ENCODE peak calls at places on chromosomes 4 and X, in ten cellular contexts. U is HepG2, I is GM23248, Y is K562, G is neural progenitor cell, R is tibial nerve, X is lower leg skin, H is PC-3, F is HCT116, E is mammary epithelial cell. V is an unnamed sample.

GRCh38 chr4:47031011-47031678 is at the start of gene GABRB1:
- DNase-seq in U (no peak), I (peak), Y (peak), G (peak), R (no peak), X (no peak), H (no peak), F (no peak), E (peak), V (peak)

GRCh38 chr4:8504279-8505007 is 63.9 kb downstream of the TRMT44 start:
- DNase-seq in U (peak), I (no peak), Y (no peak), G (no peak), R (no peak), X (no peak), H (peak), F (no peak), E (no peak), V (peak)

GRCh38 chr4:60822986-60823385 is 377.1 kb upstream of the ADGRL3 start:
- DNase-seq in U (no peak), I (no peak), Y (no peak), G (no peak), R (no peak), X (no peak), H (no peak), F (no peak), E (no peak), V (no peak)

GRCh38 chrX:68945603-68946228 is 116.9 kb downstream of the EFNB1 start:
- DNase-seq in U (no peak), I (peak), Y (peak), G (no peak), R (no peak), X (no peak), H (peak), F (no peak), E (no peak), V (peak)

GRCh38 chrX:3461824-3462508 is 115.5 kb upstream of the MXRA5 start:
- DNase-seq in U (no peak), I (peak), Y (no peak), G (no peak), R (no peak), X (no peak), H (no peak), F (no peak), E (no peak), V (no peak)

GRCh38 chr4:41359069-41359769 is 102.5 kb downstream of the UCHL1 start:
- DNase-seq in U (no peak), I (no peak), Y (no peak), G (peak), R (no peak), X (no peak), H (no peak), F (no peak), E (no peak), V (peak)

GRCh38 chr4:107034982-107035710 is 967 bp downstream of the DKK2 start:
- DNase-seq in U (no peak), I (peak), Y (no peak), G (peak), R (peak), X (peak), H (no peak), F (no peak), E (no peak), V (peak)

GRCh38 chrX:11509786-11510185 is 155.9 kb downstream of the ARHGAP6 start:
- DNase-seq in U (no peak), I (no peak), Y (no peak), G (no peak), R (no peak), X (no peak), H (peak), F (no peak), E (no peak), V (no peak)

GRCh38 chr4:1611501-1611870 is 72.6 kb downstream of the FAM53A start:
- DNase-seq in U (no peak), I (no peak), Y (no peak), G (no peak), R (no peak), X (no peak), H (no peak), F (no peak), E (no peak), V (peak)

GRCh38 chrX:3345281-3346081 is 971 bp downstream of the MXRA5 start:
- DNase-seq in U (no peak), I (peak), Y (no peak), G (peak), R (no peak), X (peak), H (no peak), F (no peak), E (peak), V (no peak)

GRCh38 chr4:147837435-147837834 is 105.5 kb downstream of the ARHGAP10 start:
- DNase-seq in U (peak), I (peak), Y (no peak), G (peak), R (no peak), X (no peak), H (peak), F (no peak), E (no peak), V (peak)

GRCh38 chrX:121179972-121180371 is 132.6 kb downstream of the GLUD2 start:
- DNase-seq in U (no peak), I (no peak), Y (no peak), G (no peak), R (no peak), X (no peak), H (no peak), F (no peak), E (no peak), V (no peak)

GRCh38 chrX:115023139-115023538 is 5.7 kb upstream of the IL13RA2 start:
- DNase-seq in U (no peak), I (peak), Y (no peak), G (no peak), R (no peak), X (no peak), H (peak), F (peak), E (peak), V (peak)

GRCh38 chr4:109702950-109703663 is at the start of gene CASP6:
- DNase-seq in U (peak), I (peak), Y (peak), G (peak), R (peak), X (peak), H (peak), F (peak), E (peak), V (peak)

GRCh38 chr4:109708990-109709389 is 5.7 kb upstream of the CASP6 start:
- DNase-seq in U (no peak), I (no peak), Y (no peak), G (no peak), R (no peak), X (no peak), H (no peak), F (no peak), E (no peak), V (no peak)

GRCh38 chr4:109703664-109704351 is 563 bp upstream of the CASP6 start:
- DNase-seq in U (no peak), I (peak), Y (no peak), G (no peak), R (no peak), X (no peak), H (peak), F (no peak), E (no peak), V (no peak)

DNA sequence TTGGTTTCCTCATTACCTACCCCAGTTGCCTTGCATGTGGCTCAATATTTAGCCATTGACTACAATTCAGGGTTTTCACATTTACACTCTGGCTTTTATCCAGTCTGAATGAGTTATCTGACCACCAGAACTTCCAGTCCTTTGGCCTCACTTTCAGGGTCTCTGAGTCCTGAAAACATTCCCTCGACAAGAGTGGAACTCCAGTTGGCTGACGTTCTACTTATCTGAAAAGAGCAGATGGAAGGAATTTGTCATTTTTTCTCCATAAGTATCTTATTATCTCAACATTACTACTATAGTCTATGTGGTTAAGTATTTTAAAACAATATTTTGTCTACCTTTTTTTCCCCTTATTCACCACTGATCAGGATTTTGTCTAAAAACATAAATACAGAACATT is 5.2 kb upstream of the CASP6 start:
- DNase-seq in U (no peak), I (no peak), Y (no peak), G (no peak), R (no peak), X (no peak), H (no peak), F (no peak), E (no peak), V (no peak)
- H3K4me3 ChIP-seq in U (no peak), I (no peak), Y (no peak), G (no peak), R (no peak), X (no peak), H (no peak), F (no peak), E (no peak), V (no peak)

GRCh38 chr4:189198624-189199023 is 742.0 kb upstream of the FRG1 start:
- DNase-seq in U (no peak), I (no peak), Y (no peak), G (no peak), R (no peak), X (no peak), H (no peak), F (no peak), E (no peak), V (no peak)

GRCh38 chr4:189202869-189203271 is 737.8 kb upstream of the FRG1 start:
- DNase-seq in U (no peak), I (peak), Y (no peak), G (no peak), R (no peak), X (no peak), H (peak), F (no peak), E (peak), V (no peak)

GRCh38 chr4:189200346-189200745 is 740.3 kb upstream of the FRG1 start:
- DNase-seq in U (no peak), I (no peak), Y (no peak), G (no peak), R (no peak), X (no peak), H (no peak), F (no peak), E (no peak), V (no peak)

GRCh38 chr4:189204616-189205015 is 736.1 kb upstream of the FRG1 start:
- DNase-seq in U (no peak), I (no peak), Y (no peak), G (no peak), R (no peak), X (no peak), H (no peak), F (no peak), E (no peak), V (no peak)

GRCh38 chr4:189202182-189202868 is 738.3 kb upstream of the FRG1 start:
- DNase-seq in U (peak), I (peak), Y (peak), G (peak), R (peak), X (peak), H (peak), F (peak), E (peak), V (peak)
- H3K4me3 ChIP-seq in U (no peak), I (peak), Y (no peak), G (no peak), R (peak), X (no peak), H (peak), F (peak), E (peak), V (peak)

GRCh38 chr4:38804654-38805295 is at the start of gene TLR1:
- DNase-seq in U (peak), I (peak), Y (no peak), G (peak), R (no peak), X (no peak), H (peak), F (peak), E (peak), V (no peak)
- H3K4me3 ChIP-seq in U (peak), I (no peak), Y (no peak), G (no peak), R (peak), X (peak), H (no peak), F (no peak), E (no peak), V (no peak)

GRCh38 chrX:12950851-12951589 is 23.9 kb upstream of the TMSB4X start:
- DNase-seq in U (peak), I (peak), Y (peak), G (peak), R (no peak), X (no peak), H (no peak), F (no peak), E (no peak), V (peak)
- H3K4me3 ChIP-seq in U (no peak), I (no peak), Y (no peak), G (no peak), R (no peak), X (no peak), H (no peak), F (no peak), E (no peak), V (no peak)

GRCh38 chrX:20267599-20267923 is 852 bp upstream of the RPS6KA3 start:
- DNase-seq in U (no peak), I (peak), Y (no peak), G (no peak), R (no peak), X (no peak), H (no peak), F (no peak), E (no peak), V (no peak)
- H3K4me3 ChIP-seq in U (no peak), I (peak), Y (peak), G (peak), R (peak), X (peak), H (peak), F (peak), E (peak), V (peak)

DNA sequence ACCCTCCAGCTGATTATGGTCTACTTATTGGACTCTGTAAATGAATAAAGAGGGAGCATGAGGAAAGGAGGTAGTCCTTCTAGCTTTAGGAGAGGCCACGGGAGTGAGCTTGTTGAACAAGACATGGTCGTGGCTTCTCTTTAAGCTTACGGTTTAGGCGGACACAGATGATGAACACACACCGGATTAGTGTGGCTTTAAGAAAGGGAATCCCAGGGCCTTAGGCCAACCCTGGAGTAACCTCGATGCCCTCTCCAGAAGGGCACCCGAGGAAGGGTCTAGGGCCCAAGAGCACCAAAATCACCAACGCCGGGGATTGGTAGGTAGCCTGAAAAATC is 39.4 kb downstream of the ERVMER34-1 start:
- DNase-seq in U (no peak), I (no peak), Y (no peak), G (no peak), R (no peak), X (no peak), H (peak), F (no peak), E (no peak), V (no peak)
- H3K4me3 ChIP-seq in U (no peak), I (peak), Y (peak), G (peak), R (no peak), X (no peak), H (peak), F (peak), E (peak), V (peak)

V was measured in BE2C.